ENCODE peak calls at places on chromosomes 5 and 9, in five cellular contexts. X, W, R, K and U are unnamed samples.

GRCh38 chr9:15349892-15350761 is 43.1 kb upstream of the TTC39B start:
- DNase-seq in K (peak; percentile 67), X (no peak), W (peak; percentile 18), R (no peak), U (no peak)

GRCh38 chr5:158414333-158414762 is 555.4 kb upstream of the CLINT1 start:
- DNase-seq in K (no peak), X (no peak), W (no peak), R (no peak), U (no peak)

GRCh38 chr5:150464554-150465012 is 15.0 kb upstream of the RPS14 start:
- DNase-seq in X (no peak), K (no peak), R (peak; percentile 79), W (no peak), U (no peak)

GRCh38 chr9:132923346-132923902 is 21.0 kb downstream of the TSC1 start:
- DNase-seq in W (no peak), R (no peak), X (no peak), K (no peak), U (no peak)

GRCh38 chr9:19224563-19224962 is 5.9 kb upstream of the DENND4C start:
- DNase-seq in W (no peak), R (no peak), K (no peak), X (no peak), U (no peak)

GRCh38 chr9:16348531-16348930 is 521.9 kb downstream of the BNC2 start:
- DNase-seq in X (no peak), K (no peak), W (no peak), R (no peak), U (no peak)

GRCh38 chr5:181223041-181223728 is at the start of gene TRIM41:
- DNase-seq in X (peak; percentile 95), R (peak; percentile 98), K (peak; percentile 100), W (peak; percentile 98), U (peak; percentile 93)

GRCh38 chr5:14358536-14358935 is 215.4 kb downstream of the TRIO start:
- DNase-seq in W (no peak), X (no peak), K (no peak), R (no peak), U (no peak)

GRCh38 chr5:149125386-149125891 is 15.9 kb upstream of the ABLIM3 start:
- DNase-seq in R (no peak), W (peak; percentile 18), K (no peak), X (no peak), U (no peak)

GRCh38 chr5:134577022-134577795 is 51.7 kb downstream of the JADE2 start:
- DNase-seq in W (peak; percentile 83), K (no peak), X (no peak), R (no peak), U (peak; percentile 51)

GRCh38 chr9:99266136-99267023 is 44.3 kb downstream of the SEC61B start:
- DNase-seq in W (peak; percentile 68), K (peak; percentile 82), R (peak; percentile 76), X (peak; percentile 46), U (peak; percentile 29)

GRCh38 chr9:124834586-124834985 is 18.7 kb upstream of the WDR38 start:
- DNase-seq in W (peak; percentile 67), K (peak; percentile 83), X (no peak), R (no peak), U (no peak)

GRCh38 chr9:75181748-75182147 is 93.4 kb downstream of the OSTF1 start:
- DNase-seq in R (no peak), K (peak; percentile 62), W (peak; percentile 66), X (no peak), U (no peak)

GRCh38 chr5:155679530-155679929 is 647.4 kb upstream of the SGCD start:
- DNase-seq in W (no peak), K (no peak), X (no peak), R (no peak), U (no peak)

GRCh38 chr5:98977723-98978122 is 48.9 kb upstream of the CHD1 start:
- DNase-seq in R (no peak), W (no peak), X (no peak), K (no peak), U (no peak)

GRCh38 chr9:135963338-135963737 is 2.2 kb upstream of the UBAC1 start:
- DNase-seq in W (no peak), K (no peak), R (no peak), X (no peak), U (no peak)

GRCh38 chr5:35230043-35230611 is at the start of gene PRLR:
- DNase-seq in W (peak; percentile 8), K (peak; percentile 80), X (no peak), R (peak; percentile 48), U (no peak)

GRCh38 chr5:154476343-154477213 is 1.4 kb downstream of the HAND1 start:
- DNase-seq in X (no peak), K (no peak), R (no peak), W (no peak), U (no peak)

GRCh38 chr5:154479160-154479943 is 1.3 kb upstream of the HAND1 start:
- DNase-seq in K (no peak), W (no peak), R (no peak), X (no peak), U (no peak)

GRCh38 chr5:154478224-154478565 is at the start of gene HAND1:
- DNase-seq in K (peak; percentile 56), R (peak; percentile 32), W (no peak), X (no peak), U (no peak)

GRCh38 chr5:154478752-154479159 is 729 bp upstream of the HAND1 start:
- DNase-seq in W (no peak), X (no peak), K (no peak), R (no peak), U (no peak)

GRCh38 chr5:154477382-154478223 is 424 bp downstream of the HAND1 start:
- DNase-seq in X (no peak), R (no peak), W (peak; percentile 1), K (no peak), U (no peak)
- H3K4me3 ChIP-seq in X (peak overlapping the region; percentile 13), R (peak overlapping the region; percentile 35), W (no peak overlapping the region), K (peak overlapping the region; percentile 17), U (peak overlapping the region; percentile 2)

DNA sequence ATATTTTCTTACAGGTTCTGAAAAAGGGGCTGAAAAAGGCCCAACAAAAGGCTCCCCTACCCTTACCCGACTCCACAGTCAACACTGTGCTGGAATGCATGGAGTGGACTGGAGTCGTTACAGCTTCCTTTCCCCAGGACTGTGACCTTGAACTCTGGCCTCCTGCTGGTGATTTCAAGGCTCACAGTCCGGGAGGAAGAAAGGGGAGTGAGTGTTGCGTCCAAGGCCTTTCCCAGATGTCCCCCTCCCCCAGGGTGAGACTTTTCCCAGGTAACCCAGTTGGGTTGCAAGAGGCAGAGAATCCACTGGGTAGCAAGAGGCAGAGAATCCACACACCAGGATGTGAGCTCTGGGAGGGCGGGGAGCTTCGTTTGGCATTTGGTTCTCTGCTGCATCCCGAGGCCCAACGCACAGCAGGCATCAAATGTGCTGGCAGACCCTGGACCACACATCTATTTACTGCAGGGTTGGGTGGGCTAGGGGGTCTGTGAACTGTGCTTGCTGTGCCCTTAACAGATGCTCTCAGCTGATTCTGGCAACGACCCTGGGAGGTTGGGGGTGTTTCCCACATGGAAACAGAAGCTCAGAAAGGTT is 37.5 kb downstream of the FABP6 start:
- DNase-seq in W (no peak), K (no peak), X (no peak), R (peak; percentile 69), U (no peak)
- TF ChIP-seq CTCF in W (no peak), K (no peak), X (no peak), R (no peak), U (no peak)

GRCh38 chr5:112025729-112026128 is 268.7 kb upstream of the NREP start:
- DNase-seq in X (no peak), K (no peak), R (no peak), W (no peak), U (no peak)
- H3K4me3 ChIP-seq in X (no peak overlapping the region), K (no peak overlapping the region), R (no peak overlapping the region), W (no peak overlapping the region), U (no peak overlapping the region)

DNA sequence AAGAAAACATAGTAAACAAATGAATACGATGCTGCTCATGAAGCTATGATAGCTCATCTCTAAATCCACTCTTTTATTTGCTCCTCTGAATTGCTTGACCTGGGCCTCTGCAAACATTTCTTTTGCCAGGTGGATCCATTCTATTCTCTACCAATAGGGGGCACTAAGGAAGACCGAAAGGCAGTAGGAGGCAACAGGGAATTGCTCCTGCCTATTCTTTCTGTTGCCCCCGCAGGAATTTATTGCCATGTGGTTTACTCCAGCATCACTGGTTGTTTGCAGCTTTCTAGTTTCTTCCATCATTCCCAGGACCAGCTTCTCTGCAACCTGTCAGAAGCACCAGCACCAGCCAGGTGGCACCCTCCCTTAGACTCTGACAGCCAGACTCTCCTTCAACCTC is 5.3 kb downstream of the GAPT start:
- DNase-seq in R (no peak), K (no peak), X (no peak), W (no peak), U (no peak)
- TF ChIP-seq CTCF in R (no peak), K (no peak), X (no peak), W (peak; percentile 1), U (peak; percentile 44)

DNA sequence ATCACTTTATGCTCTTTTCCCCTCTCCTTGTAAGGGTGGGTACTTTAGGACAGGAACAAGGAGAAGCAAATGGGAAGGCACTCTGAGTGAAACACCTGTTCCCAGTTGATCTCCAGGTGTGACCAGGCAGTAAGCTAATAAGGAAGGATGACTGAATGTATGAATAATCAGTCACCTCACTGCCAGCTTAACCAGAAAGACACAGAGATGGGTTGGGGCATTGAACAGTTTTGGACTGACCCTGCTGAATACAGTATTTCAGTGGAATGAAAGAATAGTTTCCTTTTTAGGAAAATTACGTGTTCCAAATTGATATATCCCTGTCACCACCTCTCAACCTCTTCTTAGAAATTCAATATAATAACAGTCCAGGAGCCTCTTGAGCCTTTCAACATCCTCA is 117.7 kb downstream of the ZSWIM6 start:
- DNase-seq in W (no peak), R (no peak), K (no peak), X (no peak), U (no peak)
- H3K4me3 ChIP-seq in W (no peak overlapping the region), R (no peak overlapping the region), K (no peak overlapping the region), X (no peak overlapping the region), U (no peak overlapping the region)

GRCh38 chr9:306907-307306 is 92.2 kb downstream of the DOCK8 start:
- DNase-seq in K (peak; percentile 61), R (no peak), W (no peak), X (no peak), U (no peak)
- TF ChIP-seq CTCF in K (no peak), R (no peak), W (no peak), X (no peak), U (no peak)

GRCh38 chr5:176816791-176817272 is 6.5 kb downstream of the UNC5A start:
- DNase-seq in W (no peak), K (no peak), R (no peak), X (no peak), U (no peak)

GRCh38 chr5:176817369-176817841 is 7.0 kb downstream of the UNC5A start:
- DNase-seq in R (no peak), K (no peak), X (no peak), W (no peak), U (no peak)

GRCh38 chr5:176819476-176819875 is 9.1 kb downstream of the UNC5A start:
- DNase-seq in K (no peak), R (no peak), W (no peak), X (no peak), U (no peak)

GRCh38 chr5:176817864-176818377 is 7.6 kb downstream of the UNC5A start:
- DNase-seq in K (no peak), W (no peak), R (no peak), X (no peak), U (no peak)

GRCh38 chr5:176818391-176819098 is 8.2 kb downstream of the UNC5A start:
- DNase-seq in R (no peak), X (no peak), W (no peak), K (no peak), U (no peak)
- H3K4me3 ChIP-seq in R (no peak overlapping the region), X (no peak overlapping the region), W (no peak overlapping the region), K (no peak overlapping the region), U (no peak overlapping the region)

GRCh38 chr5:1004598-1005361 is 3.8 kb upstream of the NKD2 start:
- DNase-seq in K (peak; percentile 74), R (peak; percentile 66), X (peak; percentile 44), W (peak; percentile 16), U (no peak)
- TF ChIP-seq CTCF in K (no peak), R (no peak), X (no peak), W (peak; percentile 36), U (peak; percentile 9)

GRCh38 chr5:138092301-138092700 is 8.5 kb downstream of the WNT8A start:
- DNase-seq in K (no peak), X (no peak), W (no peak), R (no peak), U (no peak)
- H3K4me3 ChIP-seq in K (no peak overlapping the region), X (no peak overlapping the region), W (no peak overlapping the region), R (no peak overlapping the region), U (no peak overlapping the region)